ENCODE peak calls at places on chromosome 5, in four cellular contexts. One of them, this sample, is unnamed.

GRCh38 chr5:39891376-39891775 is 466.6 kb upstream of the DAB2 start:
- DNase-seq in NCI-H2029 treated with DMSO at 0.1 percent for 48 hours: no peak
- DNase-seq in thoracic aorta: no peak
- DNase-seq in foreskin keratinocyte: no peak
- DNase-seq in this sample: no peak

GRCh38 chr5:134267366-134268018 is 41.6 kb upstream of the PPP2CA start:
- DNase-seq in NCI-H2029 treated with DMSO at 0.1 percent for 48 hours: no peak
- DNase-seq in thoracic aorta: no peak
- DNase-seq in foreskin keratinocyte: peak
- DNase-seq in this sample: no peak

GRCh38 chr5:103801681-103802080 is 239.1 kb upstream of the NUDT12 start:
- DNase-seq in NCI-H2029 treated with DMSO at 0.1 percent for 48 hours: no peak
- DNase-seq in thoracic aorta: no peak
- DNase-seq in foreskin keratinocyte: no peak
- DNase-seq in this sample: no peak

GRCh38 chr5:59838067-59838466 is 55.5 kb downstream of the PDE4D start:
- DNase-seq in NCI-H2029 treated with DMSO at 0.1 percent for 48 hours: no peak
- DNase-seq in thoracic aorta: no peak
- DNase-seq in foreskin keratinocyte: no peak
- DNase-seq in this sample: no peak

GRCh38 chr5:84682531-84682930 is 297.9 kb upstream of the EDIL3 start:
- DNase-seq in NCI-H2029 treated with DMSO at 0.1 percent for 48 hours: no peak
- DNase-seq in thoracic aorta: no peak
- DNase-seq in foreskin keratinocyte: no peak
- DNase-seq in this sample: no peak

GRCh38 chr5:151094054-151094858 is 13.4 kb upstream of the TNIP1 start:
- DNase-seq in NCI-H2029 treated with DMSO at 0.1 percent for 48 hours: no peak
- DNase-seq in thoracic aorta: no peak
- DNase-seq in foreskin keratinocyte: peak
- DNase-seq in this sample: no peak

GRCh38 chr5:124402144-124402581 is 344.3 kb downstream of the ZNF608 start:
- DNase-seq in NCI-H2029 treated with DMSO at 0.1 percent for 48 hours: peak
- DNase-seq in thoracic aorta: peak
- DNase-seq in foreskin keratinocyte: peak
- DNase-seq in this sample: no peak

GRCh38 chr5:169527863-169528262 is 55.7 kb upstream of the SPDL1 start:
- DNase-seq in NCI-H2029 treated with DMSO at 0.1 percent for 48 hours: no peak
- DNase-seq in thoracic aorta: no peak
- DNase-seq in foreskin keratinocyte: peak
- DNase-seq in this sample: no peak

GRCh38 chr5:127392762-127393161 is 102.2 kb downstream of the MEGF10 start:
- DNase-seq in NCI-H2029 treated with DMSO at 0.1 percent for 48 hours: no peak
- DNase-seq in thoracic aorta: no peak
- DNase-seq in foreskin keratinocyte: no peak
- DNase-seq in this sample: no peak

GRCh38 chr5:15008476-15008875 is 136.9 kb upstream of the ANKH start:
- DNase-seq in NCI-H2029 treated with DMSO at 0.1 percent for 48 hours: peak
- DNase-seq in thoracic aorta: peak
- DNase-seq in foreskin keratinocyte: peak
- DNase-seq in this sample: peak

GRCh38 chr5:180201051-180201987 is 7.7 kb downstream of the RASGEF1C start:
- DNase-seq in NCI-H2029 treated with DMSO at 0.1 percent for 48 hours: no peak
- DNase-seq in thoracic aorta: no peak
- DNase-seq in foreskin keratinocyte: no peak
- DNase-seq in this sample: no peak

GRCh38 chr5:91487420-91487819 is 104.3 kb upstream of the ARRDC3 start:
- DNase-seq in NCI-H2029 treated with DMSO at 0.1 percent for 48 hours: no peak
- DNase-seq in thoracic aorta: no peak
- DNase-seq in foreskin keratinocyte: no peak
- DNase-seq in this sample: no peak

GRCh38 chr5:56200856-56201638 is 32.1 kb downstream of the ANKRD55 start:
- DNase-seq in NCI-H2029 treated with DMSO at 0.1 percent for 48 hours: peak
- DNase-seq in thoracic aorta: no peak
- DNase-seq in foreskin keratinocyte: peak
- DNase-seq in this sample: no peak

GRCh38 chr5:146720132-146720531 is 158.4 kb downstream of the PPP2R2B start:
- DNase-seq in NCI-H2029 treated with DMSO at 0.1 percent for 48 hours: no peak
- DNase-seq in thoracic aorta: no peak
- DNase-seq in foreskin keratinocyte: no peak
- DNase-seq in this sample: no peak

GRCh38 chr5:337565-338130 is 16.1 kb downstream of the AHRR start:
- DNase-seq in NCI-H2029 treated with DMSO at 0.1 percent for 48 hours: no peak
- DNase-seq in thoracic aorta: no peak
- DNase-seq in foreskin keratinocyte: peak
- DNase-seq in this sample: no peak

GRCh38 chr5:134072471-134073220 is 41.8 kb upstream of the TCF7 start:
- DNase-seq in NCI-H2029 treated with DMSO at 0.1 percent for 48 hours: no peak
- DNase-seq in thoracic aorta: no peak
- DNase-seq in foreskin keratinocyte: no peak
- DNase-seq in this sample: no peak

GRCh38 chr5:30804739-30805313 is 388.7 kb upstream of the CDH6 start:
- DNase-seq in NCI-H2029 treated with DMSO at 0.1 percent for 48 hours: no peak
- DNase-seq in thoracic aorta: no peak
- DNase-seq in foreskin keratinocyte: no peak
- DNase-seq in this sample: no peak

GRCh38 chr5:58322453-58322852 is 137.4 kb downstream of the PLK2 start:
- DNase-seq in NCI-H2029 treated with DMSO at 0.1 percent for 48 hours: no peak
- DNase-seq in thoracic aorta: no peak
- DNase-seq in foreskin keratinocyte: no peak
- DNase-seq in this sample: no peak

GRCh38 chr5:67487862-67488261 is 291.3 kb upstream of the CD180 start:
- DNase-seq in NCI-H2029 treated with DMSO at 0.1 percent for 48 hours: no peak
- DNase-seq in thoracic aorta: no peak
- DNase-seq in foreskin keratinocyte: no peak
- DNase-seq in this sample: no peak

GRCh38 chr5:9977070-9977469 is 272.6 kb downstream of the ATPSCKMT start:
- DNase-seq in NCI-H2029 treated with DMSO at 0.1 percent for 48 hours: no peak
- DNase-seq in thoracic aorta: no peak
- DNase-seq in foreskin keratinocyte: no peak
- DNase-seq in this sample: no peak

GRCh38 chr5:134141346-134142050 is 27.0 kb downstream of the TCF7 start:
- DNase-seq in NCI-H2029 treated with DMSO at 0.1 percent for 48 hours: no peak
- DNase-seq in thoracic aorta: no peak
- DNase-seq in foreskin keratinocyte: no peak
- DNase-seq in this sample: peak

GRCh38 chr5:38189031-38189632 is 69.2 kb upstream of the EGFLAM start:
- DNase-seq in NCI-H2029 treated with DMSO at 0.1 percent for 48 hours: no peak
- DNase-seq in thoracic aorta: no peak
- DNase-seq in foreskin keratinocyte: no peak
- DNase-seq in this sample: no peak

GRCh38 chr5:42650111-42650510 is 106.5 kb upstream of the CCDC152 start:
- DNase-seq in NCI-H2029 treated with DMSO at 0.1 percent for 48 hours: no peak
- DNase-seq in thoracic aorta: no peak
- DNase-seq in foreskin keratinocyte: peak
- DNase-seq in this sample: no peak

GRCh38 chr5:95959051-95959963 is 2.3 kb downstream of the ELL2 start:
- DNase-seq in NCI-H2029 treated with DMSO at 0.1 percent for 48 hours: no peak
- DNase-seq in thoracic aorta: no peak
- DNase-seq in foreskin keratinocyte: no peak
- DNase-seq in this sample: no peak

GRCh38 chr5:170732685-170733084 is 50.8 kb upstream of the GABRP start:
- DNase-seq in NCI-H2029 treated with DMSO at 0.1 percent for 48 hours: no peak
- DNase-seq in thoracic aorta: no peak
- DNase-seq in foreskin keratinocyte: no peak
- DNase-seq in this sample: no peak

GRCh38 chr5:74356009-74356695 is 284.4 kb downstream of the ENC1 start:
- DNase-seq in NCI-H2029 treated with DMSO at 0.1 percent for 48 hours: no peak
- DNase-seq in thoracic aorta: no peak
- DNase-seq in foreskin keratinocyte: no peak
- DNase-seq in this sample: no peak

GRCh38 chr5:55176176-55176818 is 3.3 kb upstream of the CDC20B start:
- DNase-seq in NCI-H2029 treated with DMSO at 0.1 percent for 48 hours: peak
- DNase-seq in thoracic aorta: no peak
- DNase-seq in foreskin keratinocyte: no peak
- DNase-seq in this sample: peak

GRCh38 chr5:16160706-16161105 is 18.9 kb downstream of the MARCHF11 start:
- DNase-seq in NCI-H2029 treated with DMSO at 0.1 percent for 48 hours: peak
- DNase-seq in thoracic aorta: no peak
- DNase-seq in foreskin keratinocyte: peak
- DNase-seq in this sample: no peak

GRCh38 chr5:168337361-168337760 is 45.9 kb downstream of the WWC1 start:
- DNase-seq in NCI-H2029 treated with DMSO at 0.1 percent for 48 hours: no peak
- DNase-seq in thoracic aorta: no peak
- DNase-seq in foreskin keratinocyte: no peak
- DNase-seq in this sample: no peak

This sample was measured in mesothelial cell of epicardium.